ENCODE peak calls at places on chromosomes 4 and X, in nine cellular contexts. G is H9; O is hepatocyte; K is esophagus squamous epithelium; T is CD8-positive, alpha-beta memory T cell; F is HepG2; N is substantia nigra; U is AG04450; I is uterus. L is an unnamed sample.

GRCh38 chr4:71520850-71521249 is 182.0 kb downstream of the SLC4A4 start:
- DNase-seq in I (no peak), N (no peak), O (no peak), U (no peak), F (no peak), G (no peak), T (no peak), K (no peak), L (no peak)

GRCh38 chrX:54891573-54891972 is 29.1 kb upstream of the TRO start:
- DNase-seq in F (peak), O (peak), N (peak), U (no peak), K (no peak), G (no peak), I (no peak), T (peak), L (peak)

GRCh38 chr4:105895324-105895608 is at the start of gene NPNT:
- DNase-seq in G (peak), N (peak), I (peak), T (no peak), O (peak), F (no peak), K (no peak), U (no peak), L (peak)

GRCh38 chr4:30380404-30380998 is 339.7 kb upstream of the PCDH7 start:
- DNase-seq in F (peak), G (peak), U (peak), T (no peak), O (peak), K (no peak), I (no peak), N (peak), L (peak)

GRCh38 chrX:155263854-155264628 is at the start of gene RAB39B:
- DNase-seq in N (peak), F (peak), U (peak), O (peak), G (peak), I (peak), T (peak), K (no peak), L (peak)

GRCh38 chr4:22385615-22386014 is 130.3 kb downstream of the ADGRA3 start:
- DNase-seq in I (no peak), O (no peak), K (no peak), N (no peak), F (no peak), T (no peak), G (no peak), U (no peak), L (no peak)

GRCh38 chrX:111624169-111624568 is 56.8 kb upstream of the ALG13 start:
- DNase-seq in N (no peak), U (no peak), G (no peak), T (no peak), O (no peak), K (no peak), F (no peak), I (no peak), L (no peak)

GRCh38 chrX:106752101-106752678 is 25.7 kb downstream of the RNF128 start:
- DNase-seq in F (no peak), I (no peak), G (peak), O (no peak), N (no peak), U (no peak), K (no peak), T (no peak), L (peak)

GRCh38 chr4:175970072-175970471 is 95.6 kb upstream of the WDR17 start:
- DNase-seq in F (no peak), K (no peak), U (no peak), T (no peak), G (no peak), O (no peak), N (no peak), I (no peak), L (no peak)

GRCh38 chrX:15242899-15243555 is 26.9 kb downstream of the ASB9 start:
- DNase-seq in O (peak), U (peak), G (no peak), I (no peak), T (peak), F (peak), K (no peak), N (no peak), L (peak)

GRCh38 chr4:180550106-180550505 is 1693.1 kb upstream of the TENM3 start:
- DNase-seq in I (no peak), N (no peak), G (peak), U (no peak), K (no peak), T (no peak), O (no peak), F (no peak), L (no peak)

GRCh38 chrX:38220024-38220935 is at the start of gene SRPX:
- DNase-seq in K (no peak), I (peak), T (no peak), N (no peak), G (peak), O (peak), U (no peak), F (no peak), L (peak)
- H3K27ac ChIP-seq in K (peak), I (peak), T (no peak), N (no peak), G (no peak), O (peak), U (no peak), F (no peak), L (no peak)

DNA sequence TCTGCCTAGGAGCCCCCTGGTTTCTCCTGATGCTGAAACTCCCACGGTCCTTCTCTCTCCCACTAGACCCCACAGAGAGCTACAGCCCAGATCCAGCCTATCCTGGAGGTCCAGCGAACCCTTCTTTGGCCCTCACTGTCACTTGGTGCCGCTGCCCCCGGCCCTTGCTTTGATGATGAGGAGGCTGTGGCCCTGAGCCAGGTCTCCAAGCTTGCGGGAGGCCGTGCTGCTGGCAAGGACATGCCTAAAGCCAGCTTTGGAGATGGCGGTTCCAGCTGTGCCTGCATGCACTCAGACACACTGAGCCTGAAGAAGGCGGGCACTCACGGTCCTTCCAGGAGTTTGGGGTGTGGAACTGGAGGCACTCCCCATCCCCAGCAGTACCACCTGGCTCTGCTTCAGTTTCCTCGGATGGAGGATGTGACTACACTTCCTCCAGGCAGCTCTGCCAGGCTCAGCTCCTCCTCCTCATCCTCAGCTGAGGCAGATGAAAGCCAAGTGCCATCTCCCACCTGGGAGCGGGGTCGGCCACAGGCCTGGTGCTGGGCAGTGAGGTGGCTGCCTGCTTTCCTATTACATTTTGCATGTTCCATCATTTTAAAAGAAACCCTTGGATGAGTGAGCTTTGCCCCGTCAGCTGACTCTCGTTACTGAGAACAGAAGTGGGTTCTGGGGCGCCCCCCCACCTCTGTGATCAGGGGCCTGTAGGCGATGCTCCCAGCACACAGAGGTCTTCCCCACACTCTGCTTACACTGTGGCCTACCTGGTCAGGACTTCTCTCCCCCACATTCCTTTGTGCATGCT is 9.0 kb downstream of the TNIP2 start:
- DNase-seq in F (no peak), U (no peak), K (no peak), I (no peak), T (no peak), N (no peak), O (no peak), G (no peak), L (no peak)
- H3K27ac ChIP-seq in F (no peak), U (peak), K (peak), I (no peak), T (peak), N (no peak), O (peak), G (no peak), L (no peak)

DNA sequence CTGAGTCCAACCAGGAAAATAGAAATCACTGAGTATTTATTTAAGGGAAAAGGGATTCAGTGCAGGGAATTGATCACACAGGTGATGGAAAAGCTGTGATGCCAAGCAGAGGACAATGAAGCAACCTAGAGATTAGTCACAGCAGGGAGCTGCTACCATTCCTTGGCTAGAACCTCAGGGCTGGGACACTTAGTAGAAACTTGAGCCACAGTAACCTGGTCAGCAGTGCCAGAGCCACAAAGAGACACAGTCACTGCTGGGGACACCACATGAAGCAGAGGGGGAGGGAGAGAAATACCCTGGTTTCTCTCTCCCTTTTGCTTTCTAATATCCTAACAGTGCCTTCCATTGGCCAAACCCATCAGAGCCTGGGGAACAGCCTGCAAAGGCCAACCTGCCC is 38.7 kb downstream of the RTL9 start:
- DNase-seq in G (no peak), T (no peak), N (no peak), F (no peak), U (no peak), I (no peak), K (no peak), O (no peak), L (no peak)
- H3K27ac ChIP-seq in G (no peak), T (no peak), N (no peak), F (no peak), U (no peak), I (no peak), K (peak), O (peak), L (no peak)

GRCh38 chrX:120271218-120271617 is 20.6 kb downstream of the ZBTB33 start:
- DNase-seq in K (no peak), T (no peak), O (no peak), F (no peak), I (no peak), G (no peak), N (no peak), U (no peak), L (no peak)

GRCh38 chrX:120269379-120270035 is 18.9 kb downstream of the ZBTB33 start:
- DNase-seq in U (no peak), G (no peak), K (no peak), I (no peak), F (no peak), N (no peak), O (no peak), T (no peak), L (no peak)

GRCh38 chrX:120274145-120274544 is 23.5 kb downstream of the ZBTB33 start:
- DNase-seq in U (no peak), I (no peak), G (no peak), N (no peak), T (no peak), F (no peak), O (no peak), K (no peak), L (no peak)

GRCh38 chrX:120270567-120270966 is 20.0 kb downstream of the ZBTB33 start:
- DNase-seq in I (no peak), F (no peak), N (no peak), G (no peak), K (no peak), O (no peak), T (no peak), U (no peak), L (no peak)

DNA sequence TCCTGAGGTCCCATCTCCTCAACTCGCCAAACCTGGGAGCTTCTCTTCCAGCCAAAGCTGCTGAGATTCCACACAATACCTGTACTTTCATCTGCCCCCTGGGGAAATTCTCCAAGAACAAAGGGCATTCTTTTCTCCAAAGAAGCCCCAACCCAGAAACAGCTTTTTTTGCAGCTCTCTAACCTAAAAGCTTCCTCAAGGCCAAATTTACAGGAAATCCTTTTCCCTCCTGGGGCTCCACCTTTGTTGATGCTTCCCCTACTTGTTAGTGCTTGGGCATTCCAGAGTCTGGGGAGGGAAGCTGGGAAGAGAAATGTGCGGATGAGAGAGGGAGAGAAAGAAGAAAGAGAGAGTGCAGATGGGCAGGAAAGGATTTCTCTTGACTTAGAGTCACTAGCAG is 24.3 kb downstream of the ZBTB33 start:
- DNase-seq in T (no peak), F (no peak), K (no peak), O (no peak), U (no peak), N (no peak), G (peak), I (no peak), L (peak)
- H3K27ac ChIP-seq in T (no peak), F (no peak), K (no peak), O (no peak), U (no peak), N (no peak), G (no peak), I (no peak), L (no peak)

GRCh38 chr4:184899261-184900134 is 73.7 kb upstream of the ACSL1 start:
- DNase-seq in K (no peak), G (no peak), I (no peak), U (no peak), O (no peak), T (no peak), N (no peak), F (no peak), L (no peak)
- H3K27ac ChIP-seq in K (no peak), G (no peak), I (no peak), U (no peak), O (no peak), T (no peak), N (no peak), F (no peak), L (no peak)

L was measured in neural progenitor cell.